ENCODE peak calls at places on chromosomes 12 and 14, in nine cellular contexts. W is EL; K is NCI-H2081; R is activated T-cell treated with anti-CD3 and anti-CD28 coated beads for 48 hours; S is NCI-H1436; U is activated CD8-positive, alpha-beta memory T cell treated with anti-CD3 and anti-CD28 coated beads for 1 hour; V is cardiac muscle cell; O is neuronal stem cell; H is A673. Z is an unnamed sample.

GRCh38 chr12:65355461-65355860 is 77.0 kb downstream of the MSRB3 start:
- DNase-seq in W (peak; percentile 44), K (no peak), R (no peak), S (no peak), U (no peak), V (peak; percentile 29), O (no peak), H (peak; percentile 61), Z (no peak)

GRCh38 chr14:102323102-102323501 is 3.6 kb downstream of the ZNF839 start:
- DNase-seq in W (peak; percentile 75), K (peak; percentile 37), R (no peak), S (no peak), U (no peak), V (peak; percentile 90), O (no peak), H (peak; percentile 86), Z (peak; percentile 77)

GRCh38 chr12:20370001-20370381 is 1.7 kb downstream of the PDE3A start:
- DNase-seq in W (peak; percentile 34), K (no peak), R (no peak), S (no peak), U (no peak), V (peak; percentile 56), O (no peak), H (no peak), Z (no peak)

GRCh38 chr12:119990382-119990874 is 1.4 kb downstream of the BICDL1 start:
- DNase-seq in W (no peak), K (no peak), R (no peak), S (no peak), U (no peak), V (no peak), O (no peak), H (no peak), Z (no peak)

GRCh38 chr14:91056361-91056760 is 4.1 kb downstream of the RPS6KA5 start:
- DNase-seq in W (no peak), K (no peak), R (no peak), S (no peak), U (no peak), V (no peak), O (no peak), H (no peak), Z (no peak)

GRCh38 chr14:61620130-61620946 is 75.0 kb upstream of the HIF1A start:
- DNase-seq in W (peak; percentile 70), K (no peak), R (peak; percentile 54), S (no peak), U (no peak), V (peak; percentile 98), O (no peak), H (no peak), Z (no peak)

GRCh38 chr12:45331552-45331951 is 115.7 kb downstream of the ANO6 start:
- DNase-seq in W (no peak), K (no peak), R (no peak), S (no peak), U (no peak), V (no peak), O (no peak), H (no peak), Z (no peak)

GRCh38 chr12:54217774-54218221 is 29.0 kb upstream of the SMUG1 start:
- DNase-seq in W (no peak), K (no peak), R (no peak), S (no peak), U (no peak), V (peak; percentile 47), O (no peak), H (peak; percentile 74), Z (no peak)

GRCh38 chr12:115209230-115209629 is 525.3 kb upstream of the TBX3 start:
- DNase-seq in W (no peak), K (no peak), R (no peak), S (no peak), U (no peak), V (no peak), O (no peak), H (no peak), Z (no peak)

GRCh38 chr12:124286414-124286813 is 8.5 kb upstream of the RFLNA start:
- DNase-seq in W (no peak), K (no peak), R (no peak), S (no peak), U (no peak), V (peak; percentile 51), O (no peak), H (no peak), Z (no peak)

GRCh38 chr14:91012050-91012449 is 48.4 kb downstream of the RPS6KA5 start:
- DNase-seq in W (no peak), K (no peak), R (no peak), S (no peak), U (no peak), V (no peak), O (no peak), H (no peak), Z (no peak)

GRCh38 chr12:94500831-94501567 is 41.3 kb upstream of the CEP83 start:
- DNase-seq in W (no peak), K (no peak), R (no peak), S (no peak), U (no peak), V (peak; percentile 18), O (no peak), H (no peak), Z (no peak)

GRCh38 chr14:78848234-78848820 is 678.2 kb downstream of the NRXN3 start:
- DNase-seq in W (peak; percentile 41), K (peak; percentile 59), R (no peak), S (peak; percentile 42), U (no peak), V (peak; percentile 39), O (peak; percentile 58), H (peak; percentile 50), Z (peak; percentile 71)

GRCh38 chr12:20523658-20524057 is 155.3 kb downstream of the PDE3A start:
- DNase-seq in W (peak; percentile 31), K (no peak), R (no peak), S (no peak), U (no peak), V (peak; percentile 20), O (no peak), H (no peak), Z (no peak)

GRCh38 chr14:70052990-70053389 is 135.8 kb downstream of the SLC8A3 start:
- DNase-seq in W (peak; percentile 7), K (no peak), R (no peak), S (no peak), U (no peak), V (peak; percentile 59), O (peak; percentile 76), H (peak; percentile 41), Z (peak; percentile 6)

GRCh38 chr12:22234561-22234960 is 99.9 kb downstream of the ST8SIA1 start:
- DNase-seq in W (peak; percentile 28), K (no peak), R (no peak), S (no peak), U (no peak), V (peak; percentile 48), O (no peak), H (no peak), Z (no peak)

GRCh38 chr12:92030618-92031017 is 115.0 kb downstream of the BTG1 start:
- DNase-seq in W (no peak), K (no peak), R (no peak), S (no peak), U (peak; percentile 26), V (peak; percentile 79), O (no peak), H (no peak), Z (no peak)

GRCh38 chr14:44446965-44447364 is 60.1 kb downstream of the FSCB start:
- DNase-seq in W (no peak), K (no peak), R (no peak), S (no peak), U (no peak), V (no peak), O (no peak), H (no peak), Z (no peak)

GRCh38 chr14:36424478-36425102 is 95.4 kb downstream of the NKX2-1 start:
- DNase-seq in W (no peak), K (peak; percentile 93), R (no peak), S (peak; percentile 97), U (no peak), V (no peak), O (no peak), H (no peak), Z (no peak)

GRCh38 chr12:120013659-120014380 is 24.8 kb downstream of the BICDL1 start:
- DNase-seq in W (no peak), K (no peak), R (no peak), S (no peak), U (no peak), V (no peak), O (no peak), H (no peak), Z (peak; percentile 78)

GRCh38 chr14:74800780-74801179 is 37.7 kb downstream of the YLPM1 start:
- DNase-seq in W (no peak), K (no peak), R (no peak), S (no peak), U (no peak), V (no peak), O (no peak), H (no peak), Z (peak; percentile 6)

GRCh38 chr12:96233941-96234461 is 39.8 kb downstream of the ELK3 start:
- DNase-seq in W (peak; percentile 29), K (peak; percentile 46), R (no peak), S (no peak), U (no peak), V (peak; percentile 98), O (no peak), H (no peak), Z (no peak)

GRCh38 chr14:101814869-101815268 is 53.4 kb downstream of the PPP2R5C start:
- DNase-seq in W (no peak), K (no peak), R (no peak), S (no peak), U (no peak), V (no peak), O (no peak), H (no peak), Z (no peak)

GRCh38 chr12:107843351-107844311 is 69.1 kb downstream of the ASCL4 start:
- DNase-seq in W (peak; percentile 34), K (no peak), R (no peak), S (no peak), U (no peak), V (peak; percentile 6), O (peak; percentile 42), H (no peak), Z (no peak)

GRCh38 chr14:104639889-104640548 is 35.4 kb upstream of the TMEM179 start:
- DNase-seq in W (peak; percentile 53), K (peak; percentile 55), R (peak; percentile 45), S (peak; percentile 50), U (no peak), V (peak; percentile 65), O (peak; percentile 70), H (peak; percentile 81), Z (peak; percentile 42)

GRCh38 chr12:2624543-2625266 is 170.1 kb upstream of the FKBP4 start:
- DNase-seq in W (peak; percentile 72), K (no peak), R (no peak), S (no peak), U (no peak), V (peak; percentile 18), O (peak; percentile 36), H (peak; percentile 85), Z (peak; percentile 57)

GRCh38 chr12:102964872-102965271 is 7.4 kb downstream of the ASCL1 start:
- DNase-seq in W (no peak), K (peak; percentile 90), R (no peak), S (peak; percentile 88), U (no peak), V (no peak), O (no peak), H (no peak), Z (no peak)

Z was measured in PC-9.